ENCODE peak calls at places on chromosomes 5 and 9, in five cellular contexts. L, F, W, H and N are unnamed samples.

GRCh38 chr9:78368236-78368635 is 71.3 kb downstream of the PSAT1 start:
- DNase-seq in F (no peak), W (no peak), H (no peak), L (no peak), N (no peak)

GRCh38 chr9:33737811-33738606 is 57.4 kb upstream of the PRSS3 start:
- DNase-seq in F (peak), H (no peak), W (no peak), L (no peak), N (peak)

GRCh38 chr5:17129093-17129492 is 88.3 kb upstream of the BASP1 start:
- DNase-seq in F (peak), W (no peak), H (no peak), L (no peak), N (no peak)

GRCh38 chr5:158648631-158649030 is 451.1 kb downstream of the EBF1 start:
- DNase-seq in L (no peak), F (no peak), H (no peak), W (no peak), N (no peak)

GRCh38 chr9:71179183-71179582 is 57.8 kb upstream of the TRPM3 start:
- DNase-seq in F (no peak), W (no peak), H (no peak), L (no peak), N (no peak)

GRCh38 chr9:95773061-95773433 is 102.4 kb upstream of the ERCC6L2 start:
- DNase-seq in H (no peak), W (no peak), F (no peak), L (no peak), N (no peak)

GRCh38 chr5:157562111-157562581 is 13.4 kb downstream of the ADAM19 start:
- DNase-seq in H (peak), F (peak), L (no peak), W (no peak), N (no peak)

GRCh38 chr5:169251685-169252084 is 49.3 kb downstream of the SLIT3 start:
- DNase-seq in W (no peak), L (no peak), H (no peak), F (no peak), N (no peak)

GRCh38 chr9:96246267-96246671 is 55.7 kb downstream of the HSD17B3 start:
- DNase-seq in L (no peak), H (no peak), F (no peak), W (no peak), N (no peak)

GRCh38 chr5:31853398-31854135 is 214.6 kb downstream of the PDZD2 start:
- DNase-seq in W (no peak), F (peak), H (no peak), L (no peak), N (peak)

GRCh38 chr9:127746959-127747569 is 12.0 kb upstream of the TOR2A start:
- DNase-seq in F (no peak), L (no peak), H (no peak), W (no peak), N (no peak)

GRCh38 chr5:127697894-127698600 is 5.1 kb upstream of the CCDC192 start:
- DNase-seq in W (no peak), F (no peak), L (no peak), H (no peak), N (peak)

GRCh38 chr5:9627541-9627940 is 2.6 kb downstream of the TAS2R1 start:
- DNase-seq in L (no peak), H (no peak), W (no peak), F (no peak), N (no peak)

GRCh38 chr5:147452137-147452838 is 57.6 kb downstream of the DPYSL3 start:
- DNase-seq in H (no peak), W (no peak), L (no peak), F (no peak), N (no peak)

GRCh38 chr9:70390922-70391321 is 23.5 kb downstream of the KLF9 start:
- DNase-seq in L (no peak), H (no peak), W (no peak), F (no peak), N (no peak)

GRCh38 chr9:116421006-116421538 is 266.0 kb upstream of the TRIM32 start:
- DNase-seq in L (no peak), H (no peak), W (no peak), F (no peak), N (no peak)

GRCh38 chr9:75552941-75553340 is 337.5 kb upstream of the PCSK5 start:
- DNase-seq in W (no peak), L (no peak), F (no peak), H (no peak), N (no peak)

GRCh38 chr5:169910393-169910792 is 69.9 kb downstream of the INSYN2B start:
- DNase-seq in H (no peak), F (no peak), W (no peak), L (no peak), N (no peak)

GRCh38 chr9:5492965-5493364 is 17.4 kb upstream of the PDCD1LG2 start:
- DNase-seq in L (no peak), W (no peak), H (no peak), F (no peak), N (no peak)

GRCh38 chr9:96856363-96857286 is 2.3 kb upstream of the ZNF782 start:
- DNase-seq in W (peak), F (peak), L (no peak), H (peak), N (peak)

GRCh38 chr9:118395415-118395814 is 691.2 kb downstream of the TLR4 start:
- DNase-seq in H (no peak), L (no peak), W (peak), F (no peak), N (no peak)

GRCh38 chr5:65775476-65775875 is 53.5 kb downstream of the NLN start:
- DNase-seq in H (no peak), F (no peak), L (no peak), W (no peak), N (no peak)

GRCh38 chr5:41761663-41762062 is 108.6 kb downstream of the OXCT1 start:
- DNase-seq in H (no peak), F (no peak), L (no peak), W (no peak), N (no peak)

GRCh38 chr9:93365427-93366118 is 85.9 kb upstream of the FAM120A start:
- DNase-seq in F (no peak), H (no peak), W (no peak), L (no peak), N (no peak)
- TF ChIP-seq POLR2A in F (no peak), H (no peak), W (no peak), L (no peak), N (no peak)

GRCh38 chr5:141121985-141122384 is 367 bp downstream of the PCDHB4 start:
- DNase-seq in H (no peak), F (no peak), W (no peak), L (no peak), N (no peak)

GRCh38 chr5:141127305-141127704 is 5.7 kb downstream of the PCDHB4 start:
- DNase-seq in F (no peak), L (no peak), H (no peak), W (no peak), N (no peak)

DNA sequence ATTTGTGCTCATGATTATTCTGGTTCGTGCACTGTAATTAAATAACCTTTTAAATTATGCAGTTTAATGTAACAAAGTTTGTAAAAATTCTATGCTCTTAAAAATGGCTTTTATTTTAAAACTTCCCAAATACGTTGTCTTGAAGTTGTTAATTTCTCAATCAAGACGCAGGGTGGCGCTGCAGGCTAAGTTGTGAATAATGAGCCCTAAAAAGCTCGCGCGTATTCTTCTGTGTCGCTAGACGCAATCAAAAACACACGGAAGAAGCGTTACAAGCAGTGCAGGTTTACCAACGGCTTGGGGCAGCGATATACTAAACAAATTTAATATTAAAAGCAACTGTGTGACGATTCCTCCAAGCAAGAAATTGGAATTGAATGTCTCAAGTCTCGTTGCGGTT is at the start of gene PCDHB4:
- DNase-seq in W (no peak), H (no peak), L (no peak), F (peak), N (no peak)
- TF ChIP-seq POLR2A in W (no peak), H (no peak), L (no peak), F (no peak), N (no peak)

DNA sequence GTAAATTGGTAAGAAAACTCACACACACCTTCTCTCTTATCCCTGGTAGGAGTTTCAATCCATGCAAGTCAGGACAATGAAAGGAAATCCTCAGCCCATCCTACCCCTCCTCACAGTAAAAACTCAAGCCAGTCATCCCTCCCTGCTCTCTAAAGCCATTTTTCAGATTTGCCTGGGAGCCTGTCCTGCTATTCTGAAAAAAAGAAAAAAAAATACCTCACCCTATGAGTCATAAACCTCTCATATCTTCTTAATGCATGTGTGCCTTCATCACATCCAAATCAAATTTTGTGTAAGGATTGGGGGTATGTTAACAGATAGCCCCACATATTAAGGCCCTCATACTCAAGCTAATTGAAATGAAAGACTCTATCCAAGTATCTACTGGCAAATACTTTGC is 14.1 kb downstream of the UGT3A2 start:
- DNase-seq in F (no peak), L (no peak), W (no peak), H (no peak), N (no peak)
- TF ChIP-seq POLR2A in F (no peak), L (no peak), W (no peak), H (no peak), N (no peak)

DNA sequence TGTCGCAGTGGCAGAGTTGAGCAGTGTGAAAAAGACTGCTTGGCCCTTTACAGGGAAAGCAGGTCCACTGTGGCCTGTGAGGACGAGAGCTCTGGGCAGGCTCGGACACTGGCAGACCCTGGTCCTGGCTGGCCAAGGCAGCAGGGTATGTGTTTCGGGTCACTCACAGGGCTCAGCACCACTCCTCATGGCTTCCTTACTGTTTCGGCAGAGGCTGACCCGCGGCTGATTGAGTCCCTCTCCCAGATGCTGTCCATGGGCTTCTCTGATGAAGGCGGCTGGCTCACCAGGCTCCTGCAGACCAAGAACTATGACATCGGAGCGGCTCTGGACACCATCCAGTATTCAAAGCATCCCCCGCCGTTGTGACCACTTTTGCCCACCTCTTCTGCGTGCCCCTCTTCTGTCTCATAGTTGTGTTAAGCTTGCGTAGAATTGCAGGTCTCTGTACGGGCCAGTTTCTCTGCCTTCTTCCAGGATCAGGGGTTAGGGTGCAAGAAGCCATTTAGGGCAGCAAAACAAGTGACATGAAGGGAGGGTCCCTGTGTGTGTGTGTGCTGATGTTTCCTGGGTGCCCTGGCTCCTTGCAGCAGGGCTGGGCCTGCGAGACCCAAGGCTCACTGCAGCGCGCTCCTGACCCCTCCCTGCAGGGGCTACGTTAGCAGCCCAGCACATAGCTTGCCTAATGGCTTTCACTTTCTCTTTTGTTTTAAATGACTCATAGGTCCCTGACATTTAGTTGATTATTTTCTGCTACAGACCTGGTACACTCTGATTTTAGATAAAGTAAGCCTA is 15.7 kb downstream of the SQSTM1 start:
- DNase-seq in L (no peak), F (no peak), W (no peak), H (no peak), N (no peak)
- TF ChIP-seq POLR2A in L (no peak), F (no peak), W (peak), H (no peak), N (no peak)

DNA sequence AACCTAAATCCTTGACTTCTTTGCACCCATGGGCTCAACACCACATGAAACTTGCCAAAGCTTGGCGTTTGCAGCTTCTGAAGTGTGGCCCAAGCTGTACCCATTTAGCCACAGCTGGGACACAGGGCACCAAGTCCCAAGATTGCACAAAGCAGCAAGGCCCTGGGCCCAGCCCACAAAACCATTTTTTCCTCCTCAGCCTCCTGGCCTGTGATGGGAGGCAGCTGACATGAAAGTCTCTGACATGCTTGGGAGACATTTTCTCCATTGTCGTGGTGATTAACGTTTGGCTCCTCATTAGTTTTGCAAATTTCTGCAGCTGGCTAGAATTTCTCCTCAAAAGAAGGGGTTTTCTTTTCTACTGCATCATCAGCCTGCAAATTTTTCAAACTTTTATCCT is 32.0 kb downstream of the ACTL7B start:
- DNase-seq in L (no peak), F (no peak), W (no peak), H (no peak), N (no peak)
- TF ChIP-seq POLR2A in L (no peak), F (no peak), W (no peak), H (no peak), N (no peak)

GRCh38 chr9:121601234-121601633 is 50.2 kb upstream of the DAB2IP start:
- DNase-seq in W (no peak), H (no peak), L (no peak), F (no peak), N (no peak)
- TF ChIP-seq POLR2A in W (no peak), H (no peak), L (no peak), F (no peak), N (no peak)

GRCh38 chr5:60843693-60844428 is at the start of gene ELOVL7:
- DNase-seq in W (no peak), F (peak), L (no peak), H (peak), N (peak)
- TF ChIP-seq POLR2A in W (peak), F (peak), L (peak), H (no peak), N (no peak)

GRCh38 chr9:20382460-20383071 is 239.7 kb downstream of the MLLT3 start:
- DNase-seq in H (no peak), L (no peak), W (no peak), F (no peak), N (no peak)
- TF ChIP-seq POLR2A in H (no peak), L (no peak), W (no peak), F (no peak), N (no peak)

GRCh38 chr5:138032572-138033274 is at the start of gene FAM13B:
- DNase-seq in W (no peak), L (peak), F (peak), H (peak), N (peak)
- TF ChIP-seq POLR2A in W (peak), L (peak), F (no peak), H (peak), N (no peak)

DNA sequence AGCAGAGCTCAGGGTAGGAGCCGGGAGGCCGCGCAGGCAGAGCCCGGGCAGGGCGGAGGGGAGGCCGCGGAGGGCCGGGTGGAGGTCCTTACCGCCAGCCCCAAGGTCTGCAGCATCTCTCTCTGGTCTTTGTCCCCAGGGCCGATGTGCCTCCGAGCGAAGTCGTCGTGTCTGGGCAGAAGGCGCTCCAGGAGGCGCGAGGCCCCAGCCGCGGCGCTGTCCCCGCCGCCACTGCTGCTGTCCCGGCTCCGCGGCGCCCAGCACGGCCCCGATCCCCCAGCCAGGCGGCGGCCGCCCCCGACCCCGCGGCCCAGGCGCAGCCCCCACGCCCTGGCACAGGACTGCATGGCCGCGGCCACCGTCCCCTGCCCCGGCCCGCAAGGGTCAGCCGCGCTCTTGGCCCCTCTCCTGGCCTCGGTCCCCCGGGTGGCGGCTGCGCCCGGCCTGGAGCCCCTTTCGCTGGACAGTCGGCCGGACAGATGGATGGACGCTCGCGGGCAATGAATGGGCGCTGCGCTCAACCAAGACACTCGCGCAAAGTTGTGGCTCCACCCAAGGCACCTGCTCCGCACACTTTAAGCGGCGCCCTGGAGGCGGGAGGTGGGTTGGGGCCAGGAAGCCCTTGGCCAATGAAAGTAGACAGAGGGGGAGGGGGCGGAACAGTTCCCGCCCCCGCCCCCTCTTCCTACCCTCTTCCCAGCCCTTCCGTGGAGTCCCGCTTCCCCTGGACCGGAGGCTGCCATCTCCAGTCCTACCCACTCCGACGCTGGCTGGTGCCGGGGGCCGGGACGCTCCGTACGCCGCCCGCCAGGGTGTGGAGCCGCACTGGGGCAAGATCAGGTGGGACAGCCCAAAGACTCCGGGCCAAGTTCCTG is at the start of gene GLDC:
- DNase-seq in L (no peak), F (peak), H (peak), W (no peak), N (peak)
- TF ChIP-seq POLR2A in L (no peak), F (no peak), H (no peak), W (peak), N (no peak)